ENCODE peak calls at places on chromosomes 12 and 14, in four cellular contexts. Z is left ventricle myocardium inferior, S is body of pancreas, G is dorsolateral prefrontal cortex. X is an unnamed sample.

GRCh38 chr12:125873031-125873430 is 807.8 kb downstream of the AACS start:
- DNase-seq in S (no peak), G (no peak), Z (no peak), X (no peak)

GRCh38 chr12:52971701-52972329 is 22.9 kb downstream of the KRT18 start:
- DNase-seq in Z (no peak), G (no peak), S (no peak), X (no peak)

GRCh38 chr12:117968826-117969659 is at the start of gene KSR2:
- DNase-seq in G (peak), Z (no peak), S (peak), X (peak)

GRCh38 chr14:57417228-57417627 is 26.8 kb downstream of the NAA30 start:
- DNase-seq in G (no peak), Z (no peak), S (no peak), X (no peak)

GRCh38 chr14:64444984-64445845 is 20.1 kb upstream of the AKAP5 start:
- DNase-seq in G (peak), S (no peak), Z (no peak), X (no peak)

GRCh38 chr12:129127771-129128170 is 274.5 kb downstream of the GLT1D1 start:
- DNase-seq in S (no peak), Z (no peak), G (no peak), X (no peak)

GRCh38 chr14:69055125-69055524 is 76.0 kb upstream of the ACTN1 start:
- DNase-seq in G (no peak), Z (no peak), S (no peak), X (no peak)

GRCh38 chr14:106308839-106309389 is 782.5 kb downstream of the TMEM121 start:
- DNase-seq in G (no peak), Z (no peak), S (peak), X (no peak)

GRCh38 chr12:106841471-106842302 is 67.2 kb downstream of the RIC8B start:
- DNase-seq in G (peak), S (peak), Z (no peak), X (no peak)

GRCh38 chr14:52961060-52961639 is 10.3 kb upstream of the FERMT2 start:
- DNase-seq in S (peak), Z (peak), G (peak), X (no peak)

GRCh38 chr12:104735801-104736200 is 222.3 kb downstream of the SLC41A2 start:
- DNase-seq in Z (no peak), G (no peak), S (no peak), X (no peak)

GRCh38 chr12:104737113-104737512 is 221.0 kb downstream of the SLC41A2 start:
- DNase-seq in S (no peak), G (no peak), Z (no peak), X (no peak)

GRCh38 chr12:104737682-104738370 is 220.3 kb downstream of the SLC41A2 start:
- DNase-seq in S (no peak), Z (no peak), G (no peak), X (no peak)

GRCh38 chr12:104734541-104735075 is 223.5 kb downstream of the SLC41A2 start:
- DNase-seq in Z (no peak), S (no peak), G (no peak), X (no peak)

GRCh38 chr12:104736307-104736706 is 221.8 kb downstream of the SLC41A2 start:
- DNase-seq in G (no peak), S (no peak), Z (no peak), X (no peak)
- TF ChIP-seq CTCF in G (no peak), S (no peak), Z (no peak), X (no peak)

GRCh38 chr14:74946659-74947281 is 8.6 kb downstream of the PGF start:
- DNase-seq in G (no peak), S (no peak), Z (no peak), X (no peak)
- TF ChIP-seq CTCF in G (no peak), S (no peak), Z (no peak), X (peak)

GRCh38 chr14:96299441-96299840 is 43.4 kb downstream of the BDKRB1 start:
- DNase-seq in S (no peak), G (no peak), Z (no peak), X (no peak)
- TF ChIP-seq CTCF in S (no peak), G (no peak), Z (no peak), X (no peak)

GRCh38 chr14:78700236-78700635 is 530.1 kb downstream of the NRXN3 start:
- DNase-seq in Z (no peak), S (no peak), G (no peak), X (no peak)
- TF ChIP-seq CTCF in Z (no peak), S (no peak), G (no peak), X (no peak)

GRCh38 chr12:90712671-90713070 is 242.3 kb downstream of the CCER1 start:
- DNase-seq in S (no peak), G (no peak), Z (no peak), X (no peak)
- TF ChIP-seq CTCF in S (no peak), G (no peak), Z (no peak), X (no peak)

GRCh38 chr12:65943388-65944137 is 119.3 kb downstream of the HMGA2 start:
- DNase-seq in Z (no peak), G (no peak), S (no peak), X (no peak)
- TF ChIP-seq CTCF in Z (no peak), G (no peak), S (no peak), X (no peak)

GRCh38 chr14:91364524-91365270 is 52.9 kb downstream of the CCDC88C start:
- DNase-seq in S (no peak), G (no peak), Z (no peak), X (no peak)

GRCh38 chr14:91366749-91367148 is 50.9 kb downstream of the CCDC88C start:
- DNase-seq in G (no peak), S (peak), Z (no peak), X (no peak)

GRCh38 chr14:91365552-91365951 is 52.1 kb downstream of the CCDC88C start:
- DNase-seq in Z (no peak), S (no peak), G (no peak), X (no peak)

GRCh38 chr14:91361236-91361811 is 56.3 kb downstream of the CCDC88C start:
- DNase-seq in Z (no peak), S (no peak), G (no peak), X (no peak)

DNA sequence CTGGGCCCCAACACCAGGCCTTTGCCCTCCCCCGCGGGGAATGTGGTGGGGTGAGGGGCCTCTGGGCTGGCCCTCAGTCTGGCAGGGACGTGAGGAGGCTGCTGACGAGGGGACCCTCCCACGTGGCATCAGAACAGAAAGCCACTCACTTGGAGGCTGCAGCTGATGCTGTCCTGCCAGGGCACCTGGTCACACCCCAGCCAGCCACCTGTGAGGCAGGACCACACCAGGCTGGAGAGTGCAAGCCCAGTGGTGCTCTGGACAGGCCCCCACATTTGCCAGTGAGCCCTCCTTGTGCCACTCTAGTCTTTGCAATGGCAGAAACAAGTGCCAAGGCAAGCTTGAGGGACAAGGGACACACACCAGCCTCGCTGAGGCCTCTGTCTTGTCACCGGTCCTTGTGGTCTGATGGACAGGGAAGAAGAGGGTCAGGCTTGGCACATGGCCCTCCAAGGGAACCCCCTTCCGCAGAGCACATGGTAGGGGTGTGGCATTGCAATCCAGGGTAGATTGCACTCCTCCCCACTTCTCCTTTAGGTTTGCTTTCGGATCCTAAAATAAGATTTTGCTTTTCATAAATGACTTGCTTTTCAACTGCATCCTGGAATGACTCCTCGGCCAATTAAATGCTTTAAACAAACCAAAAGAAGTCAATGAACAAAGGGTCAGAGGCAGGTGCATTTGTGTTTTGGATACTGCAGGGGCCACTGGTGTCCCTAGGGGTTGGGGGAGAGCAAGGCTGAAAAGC is 53.7 kb downstream of the CCDC88C start:
- DNase-seq in S (no peak), G (no peak), Z (no peak), X (no peak)
- TF ChIP-seq CTCF in S (no peak), G (no peak), Z (no peak), X (no peak)

GRCh38 chr14:34981743-34982420 is 910 bp upstream of the SRP54 start:
- DNase-seq in Z (no peak), S (peak), G (peak), X (no peak)
- TF ChIP-seq CTCF in Z (peak), S (no peak), G (no peak), X (peak)

GRCh38 chr12:116662612-116663144 is 75.2 kb downstream of the SPRING1 start:
- DNase-seq in S (peak), Z (no peak), G (peak), X (peak)
- TF ChIP-seq CTCF in S (no peak), Z (no peak), G (no peak), X (no peak)

X was measured in progenitor cell of endocrine pancreas.